ENCODE peak calls at places on chromosomes 4 and X, in ten cellular contexts. H, A, E, O, J, L, X, R, T and U are unnamed samples.

GRCh38 chr4:66574145-66574978 is 904.1 kb upstream of the EPHA5 start:
- DNase-seq in H (no peak), A (no peak), E (no peak), O (no peak), J (no peak), L (peak; percentile 46), X (no peak), R (peak; percentile 79), T (no peak), U (no peak)

GRCh38 chr4:184267673-184268573 is 50.2 kb upstream of the ENPP6 start:
- DNase-seq in H (peak; percentile 67), A (no peak), E (peak; percentile 90), O (peak; percentile 82), J (peak; percentile 88), L (no peak), X (no peak), R (peak; percentile 76), T (peak; percentile 81), U (no peak)

GRCh38 chrX:16807976-16808542 is 21.8 kb downstream of the TXLNG start:
- DNase-seq in H (no peak), A (no peak), E (no peak), O (no peak), J (no peak), L (no peak), X (no peak), R (peak; percentile 15), T (no peak), U (no peak)

GRCh38 chr4:68245594-68245993 is at the start of gene TMPRSS11B:
- DNase-seq in H (no peak), A (no peak), E (no peak), O (no peak), J (no peak), L (no peak), X (no peak), R (no peak), T (no peak), U (no peak)

GRCh38 chr4:17721496-17722360 is 59.7 kb downstream of the FAM184B start:
- DNase-seq in H (peak; percentile 23), A (no peak), E (no peak), O (no peak), J (peak; percentile 85), L (no peak), X (no peak), R (peak; percentile 23), T (no peak), U (no peak)

GRCh38 chr4:128782076-128782715 is 27.3 kb upstream of the JADE1 start:
- DNase-seq in H (no peak), A (no peak), E (peak; percentile 13), O (peak; percentile 62), J (peak; percentile 45), L (peak; percentile 7), X (no peak), R (no peak), T (peak; percentile 8), U (peak; percentile 42)

GRCh38 chr4:184251680-184252000 is 34.0 kb upstream of the ENPP6 start:
- DNase-seq in H (no peak), A (no peak), E (no peak), O (no peak), J (no peak), L (peak; percentile 67), X (no peak), R (no peak), T (no peak), U (no peak)

GRCh38 chrX:38985375-38985774 is 184.1 kb downstream of the MID1IP1 start:
- DNase-seq in H (no peak), A (no peak), E (no peak), O (no peak), J (no peak), L (peak; percentile 76), X (no peak), R (no peak), T (peak; percentile 33), U (no peak)

GRCh38 chr4:95889662-95890061 is 49.8 kb downstream of the PDHA2 start:
- DNase-seq in H (peak; percentile 21), A (no peak), E (no peak), O (no peak), J (no peak), L (no peak), X (no peak), R (peak; percentile 61), T (no peak), U (no peak)

GRCh38 chrX:16807548-16807947 is 21.3 kb downstream of the TXLNG start:
- DNase-seq in H (no peak), A (no peak), E (no peak), O (no peak), J (no peak), L (peak; percentile 36), X (no peak), R (no peak), T (no peak), U (no peak)

GRCh38 chr4:52560844-52561280 is 98.2 kb downstream of the USP46 start:
- DNase-seq in H (no peak), A (no peak), E (no peak), O (no peak), J (no peak), L (no peak), X (no peak), R (peak; percentile 74), T (no peak), U (peak; percentile 35)

GRCh38 chr4:63123441-63123840 is 1285.8 kb downstream of the TECRL start:
- DNase-seq in H (peak; percentile 44), A (no peak), E (no peak), O (no peak), J (no peak), L (no peak), X (no peak), R (no peak), T (no peak), U (no peak)

GRCh38 chr4:136831553-136831952 is 700.7 kb downstream of the PCDH18 start:
- DNase-seq in H (no peak), A (no peak), E (no peak), O (no peak), J (no peak), L (peak; percentile 58), X (no peak), R (no peak), T (no peak), U (no peak)

GRCh38 chr4:151152033-151152432 is 52.6 kb downstream of the RPS3A start:
- DNase-seq in H (no peak), A (no peak), E (no peak), O (no peak), J (no peak), L (no peak), X (no peak), R (no peak), T (no peak), U (no peak)

GRCh38 chrX:153598541-153599191 is at the start of gene CCNQ:
- DNase-seq in H (no peak), A (peak; percentile 62), E (peak; percentile 29), O (peak; percentile 11), J (no peak), L (no peak), X (no peak), R (no peak), T (no peak), U (no peak)

GRCh38 chrX:10471426-10471825 is 149.0 kb downstream of the MID1 start:
- DNase-seq in H (no peak), A (no peak), E (no peak), O (no peak), J (no peak), L (no peak), X (no peak), R (no peak), T (no peak), U (no peak)

GRCh38 chr4:13529130-13529919 is 15.0 kb downstream of the NKX3-2 start:
- DNase-seq in H (no peak), A (no peak), E (no peak), O (no peak), J (no peak), L (peak; percentile 42), X (no peak), R (no peak), T (no peak), U (no peak)

GRCh38 chr4:5780831-5781480 is 70.0 kb downstream of the EVC start:
- DNase-seq in H (no peak), A (no peak), E (no peak), O (no peak), J (peak; percentile 86), L (no peak), X (peak; percentile 2), R (peak; percentile 24), T (no peak), U (no peak)

GRCh38 chrX:39582091-39582490 is 515.7 kb downstream of the BCOR start:
- DNase-seq in H (peak; percentile 12), A (no peak), E (no peak), O (no peak), J (no peak), L (no peak), X (no peak), R (no peak), T (no peak), U (no peak)

GRCh38 chrX:20729421-20729820 is 462.7 kb upstream of the RPS6KA3 start:
- DNase-seq in H (no peak), A (no peak), E (no peak), O (no peak), J (peak; percentile 62), L (no peak), X (no peak), R (no peak), T (no peak), U (no peak)

GRCh38 chr4:129218355-129218754 is 122.4 kb downstream of the C4orf33 start:
- DNase-seq in H (peak; percentile 23), A (no peak), E (no peak), O (no peak), J (no peak), L (peak; percentile 52), X (no peak), R (peak; percentile 59), T (no peak), U (peak; percentile 5)

GRCh38 chr4:76744253-76744921 is 153.6 kb downstream of the SOWAHB start:
- DNase-seq in H (peak; percentile 23), A (no peak), E (no peak), O (no peak), J (no peak), L (no peak), X (no peak), R (peak; percentile 61), T (no peak), U (no peak)

GRCh38 chr4:99405433-99406115 is 29.6 kb downstream of the ADH7 start:
- DNase-seq in H (peak; percentile 72), A (peak; percentile 69), E (peak; percentile 53), O (peak; percentile 68), J (no peak), L (peak; percentile 51), X (peak; percentile 59), R (peak; percentile 72), T (no peak), U (peak; percentile 55)

GRCh38 chrX:37348237-37349130 is 680 bp upstream of the PRRG1 start:
- DNase-seq in H (peak; percentile 6), A (no peak), E (no peak), O (no peak), J (no peak), L (peak; percentile 38), X (no peak), R (no peak), T (no peak), U (no peak)